ENCODE peak calls at places on chromosomes 5 and 9, in seven cellular contexts. S, L, B, K, F, U and H are unnamed samples.

GRCh38 chr5:147578228-147579024 is 68.6 kb upstream of the DPYSL3 start:
- DNase-seq in B (no peak), F (no peak), S (peak), K (peak), U (no peak), L (peak), H (no peak)

GRCh38 chr5:151615431-151615830 is 24.3 kb upstream of the FAT2 start:
- DNase-seq in L (no peak), U (no peak), S (no peak), B (no peak), F (no peak), K (no peak), H (no peak)

GRCh38 chr9:124820606-124821246 is 32.5 kb upstream of the WDR38 start:
- DNase-seq in B (no peak), K (no peak), L (no peak), S (no peak), F (no peak), U (no peak), H (no peak)

GRCh38 chr9:110752766-110753165 is 84.2 kb downstream of the MUSK start:
- DNase-seq in B (no peak), F (no peak), L (peak), S (no peak), U (no peak), K (peak), H (no peak)

GRCh38 chr5:94793816-94794198 is 175.3 kb downstream of the SLF1 start:
- DNase-seq in K (no peak), S (peak), U (no peak), L (peak), B (no peak), F (no peak), H (no peak)

GRCh38 chr5:141968914-141969608 is at the start of gene RNF14:
- DNase-seq in K (peak), U (peak), L (peak), F (peak), S (peak), B (peak), H (peak)

GRCh38 chr9:121350993-121351561 is 19.0 kb downstream of the STOM start:
- DNase-seq in S (no peak), U (peak), F (peak), L (peak), B (peak), K (peak), H (peak)

GRCh38 chr5:157900644-157901043 is 41.7 kb upstream of the CLINT1 start:
- DNase-seq in F (no peak), U (no peak), B (no peak), L (no peak), S (no peak), K (no peak), H (no peak)

GRCh38 chr5:134438641-134439621 is 27.2 kb upstream of the CDKN2AIPNL start:
- DNase-seq in U (peak), K (peak), F (peak), S (no peak), L (peak), B (peak), H (peak)

GRCh38 chr9:83245979-83246659 is 183.2 kb upstream of the RASEF start:
- DNase-seq in S (no peak), F (no peak), B (no peak), K (no peak), L (no peak), U (no peak), H (no peak)

GRCh38 chr5:133962131-133962530 is 6.3 kb downstream of the C5orf15 start:
- DNase-seq in F (no peak), U (no peak), K (no peak), S (no peak), B (no peak), L (no peak), H (no peak)

GRCh38 chr5:133340002-133340755 is 272.2 kb downstream of the FSTL4 start:
- DNase-seq in S (no peak), U (no peak), K (no peak), L (no peak), B (no peak), F (no peak), H (no peak)

GRCh38 chr5:17079562-17079961 is 137.9 kb upstream of the BASP1 start:
- DNase-seq in L (no peak), B (no peak), K (no peak), S (no peak), F (peak), U (no peak), H (no peak)

GRCh38 chr5:127089206-127089605 is 15.9 kb upstream of the C5orf63 start:
- DNase-seq in B (no peak), K (no peak), U (no peak), L (peak), F (no peak), S (no peak), H (no peak)

GRCh38 chr5:57676228-57677098 is 193.9 kb upstream of the ACTBL2 start:
- DNase-seq in S (no peak), B (no peak), L (peak), K (no peak), U (no peak), F (no peak), H (no peak)

GRCh38 chr9:21728781-21729180 is 73.7 kb upstream of the MTAP start:
- DNase-seq in K (peak), U (no peak), S (no peak), F (no peak), L (peak), B (no peak), H (no peak)
- TF ChIP-seq CTCF in K (no peak), U (no peak), S (no peak), F (no peak), L (no peak), B (no peak), H (no peak)

DNA sequence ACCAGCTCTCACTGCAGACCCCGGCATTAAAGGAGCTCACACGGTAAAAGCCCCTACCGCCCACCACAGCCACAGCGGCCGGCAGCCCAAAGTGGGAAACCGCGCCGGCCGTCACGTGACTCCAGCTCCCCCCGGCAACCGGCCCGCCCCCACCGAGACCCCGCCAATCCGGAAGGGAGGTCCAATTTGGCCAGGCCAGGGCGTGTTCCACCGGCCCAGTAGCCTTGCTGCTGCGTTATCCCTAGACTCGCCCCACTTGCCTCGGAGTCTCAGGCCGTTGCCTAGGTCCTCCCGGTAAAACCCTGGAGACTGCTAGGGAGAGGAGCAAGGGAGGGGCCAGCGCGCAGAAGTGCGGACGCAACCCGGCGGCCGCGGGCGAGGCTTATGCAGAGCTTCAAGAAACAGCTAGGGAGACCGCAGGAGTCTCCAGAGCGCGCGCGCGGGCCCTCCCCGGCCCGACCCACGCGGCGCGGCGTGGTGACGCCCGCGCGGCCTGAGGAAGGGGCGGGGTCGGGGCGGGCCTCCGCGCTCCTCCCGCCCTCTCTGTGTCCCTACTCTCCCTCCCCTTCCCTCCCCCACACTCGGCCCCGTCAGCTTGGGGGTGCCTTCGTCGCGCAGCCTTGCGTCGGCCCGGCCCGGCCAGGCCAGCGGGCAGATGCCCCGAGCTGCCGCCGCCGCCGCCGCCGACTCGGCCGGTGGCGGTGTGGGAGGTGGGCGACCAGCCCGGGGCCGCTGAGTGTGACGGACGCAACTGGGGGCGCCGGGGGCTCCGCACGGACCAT is at the start of gene RIC1:
- DNase-seq in B (peak), K (peak), U (peak), L (peak), F (peak), S (peak), H (peak)
- TF ChIP-seq POLR2A in B (peak), K (peak), U (peak), L (peak), F (peak), S (peak), H (peak)

GRCh38 chr9:87714819-87715218 is 11.1 kb upstream of the CTSL start:
- DNase-seq in U (peak), K (peak), S (peak), F (peak), L (peak), B (peak), H (no peak)

GRCh38 chr9:87711857-87712800 is 13.8 kb upstream of the CTSL start:
- DNase-seq in B (no peak), F (no peak), S (no peak), K (peak), L (peak), U (no peak), H (peak)

GRCh38 chr9:87712801-87713277 is 13.1 kb upstream of the CTSL start:
- DNase-seq in F (no peak), U (no peak), S (no peak), B (no peak), K (no peak), L (no peak), H (no peak)

GRCh38 chr9:87713278-87713989 is 12.5 kb upstream of the CTSL start:
- DNase-seq in L (peak), F (peak), K (peak), U (peak), S (peak), B (peak), H (peak)

GRCh38 chr9:87713990-87714335 is 12.0 kb upstream of the CTSL start:
- DNase-seq in L (no peak), K (no peak), S (no peak), U (no peak), F (no peak), B (no peak), H (no peak)
- H3K4me3 ChIP-seq in L (no peak), K (peak), S (no peak), U (no peak), F (no peak), B (no peak), H (no peak)

GRCh38 chr9:95268681-95269080 is 48.8 kb downstream of the FANCC start:
- DNase-seq in L (peak), K (peak), F (no peak), B (peak), S (peak), U (no peak), H (no peak)
- TF ChIP-seq CTCF in L (peak), K (peak), F (peak), B (peak), S (no peak), U (peak), H (no peak)

DNA sequence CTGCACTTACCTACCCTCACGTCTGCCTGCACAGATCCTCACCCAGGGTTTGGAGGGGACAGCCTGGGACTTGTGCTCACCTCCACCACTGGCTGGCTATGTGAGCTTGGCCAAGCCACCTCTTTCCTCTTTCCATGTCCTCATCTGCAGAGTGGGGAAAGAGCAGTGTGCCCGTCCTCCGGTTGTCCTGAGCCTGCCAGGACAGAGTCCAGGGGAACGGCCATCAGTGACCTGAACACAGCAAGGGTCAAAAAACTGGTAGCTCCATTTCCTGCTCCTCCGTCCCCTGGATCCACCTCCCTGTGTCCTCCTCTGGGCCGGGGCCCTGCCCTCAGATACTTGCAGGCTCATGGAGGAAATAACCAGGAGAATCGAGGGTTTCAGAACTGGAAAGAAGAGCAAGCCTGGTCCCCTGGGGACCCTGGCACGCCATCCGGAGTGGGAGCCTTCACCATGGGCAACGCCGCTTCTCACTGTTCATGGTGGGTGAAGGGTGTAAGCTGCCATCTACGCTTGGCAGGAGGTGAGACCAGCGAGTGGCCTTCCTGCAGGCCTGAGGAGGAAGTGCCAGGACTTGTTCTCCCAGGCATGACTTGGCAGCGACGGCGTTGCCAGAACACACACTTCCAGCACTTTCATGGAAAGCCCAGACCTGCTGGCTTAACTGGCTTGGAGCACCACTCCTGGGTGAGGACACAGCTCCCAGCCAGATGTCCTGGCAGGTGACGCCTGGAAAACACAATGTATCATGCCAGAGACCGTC is 187.9 kb downstream of the OLFM1 start:
- DNase-seq in B (peak), L (no peak), K (no peak), S (no peak), U (no peak), F (no peak), H (no peak)
- TF ChIP-seq POLR2A in B (no peak), L (no peak), K (no peak), S (no peak), U (no peak), F (no peak), H (no peak)

GRCh38 chr9:95458666-95459065 is 58.1 kb downstream of the PTCH1 start:
- DNase-seq in S (no peak), K (no peak), F (no peak), B (no peak), U (no peak), L (no peak), H (no peak)
- H3K4me3 ChIP-seq in S (no peak), K (no peak), F (no peak), B (no peak), U (no peak), L (no peak), H (no peak)

GRCh38 chr9:99105152-99106043 is 485 bp downstream of the TGFBR1 start:
- DNase-seq in L (peak), K (peak), S (peak), F (peak), B (peak), U (peak), H (peak)
- TF ChIP-seq CTCF in L (no peak), K (no peak), S (no peak), F (no peak), B (no peak), U (no peak), H (no peak)

DNA sequence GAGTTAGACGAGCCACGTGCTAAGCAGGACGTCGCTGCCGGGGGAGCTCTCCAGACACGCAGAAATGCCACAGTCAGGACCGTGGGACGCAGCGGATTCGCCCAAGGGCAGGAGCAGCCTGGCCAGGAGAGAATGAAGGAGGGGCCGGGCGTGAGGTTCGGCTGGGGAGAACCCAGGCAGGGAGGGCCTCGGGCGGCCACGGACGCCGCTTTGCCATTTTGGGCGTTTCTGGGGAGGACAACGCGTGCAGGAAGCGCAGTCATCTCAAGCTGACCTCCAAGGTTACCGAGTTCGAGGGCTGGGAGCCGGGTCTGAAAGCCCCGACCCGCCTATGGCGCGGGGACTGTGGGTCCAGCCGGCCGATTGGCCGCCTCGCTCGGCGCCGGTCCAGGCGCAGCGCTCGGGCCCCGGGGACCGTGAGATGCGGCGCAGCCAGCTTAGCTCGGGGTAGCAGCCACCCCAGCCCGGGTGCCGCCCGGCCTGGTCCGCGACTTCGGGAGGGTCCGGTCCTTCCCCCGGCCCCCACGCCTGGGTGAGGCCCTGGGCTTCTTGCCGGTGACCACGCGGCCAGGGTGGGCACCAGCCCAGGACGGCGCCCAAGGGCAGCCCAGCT is 761 bp upstream of the MAN1B1 start:
- DNase-seq in B (peak), S (no peak), U (peak), F (no peak), L (no peak), K (peak), H (no peak)
- TF ChIP-seq POLR2A in B (no peak), S (peak), U (no peak), F (no peak), L (no peak), K (peak), H (no peak)

GRCh38 chr9:24698864-24699518 is 153.3 kb upstream of the IZUMO3 start:
- DNase-seq in U (no peak), B (no peak), L (no peak), K (no peak), F (no peak), S (no peak), H (no peak)
- H3K4me3 ChIP-seq in U (no peak), B (no peak), L (no peak), K (no peak), F (no peak), S (no peak), H (no peak)

GRCh38 chr5:74394543-74394923 is 246.0 kb downstream of the ENC1 start:
- DNase-seq in U (no peak), L (no peak), B (no peak), F (no peak), S (peak), K (no peak), H (no peak)
- TF ChIP-seq CTCF in U (no peak), L (no peak), B (no peak), F (no peak), S (no peak), K (no peak), H (no peak)